ENCODE peak calls at places on chromosomes 12 and 14, in eight cellular contexts. Y is CD4-positive, alpha-beta T cell; G is lower leg skin; K is heart right ventricle; U is GM13977; Z is AG09309; X is AG04450; J is stomach. Q is an unnamed sample.

GRCh38 chr14:52189330-52189729 is 78.2 kb upstream of the PTGDR start:
- DNase-seq in U (no peak), X (no peak), G (no peak), J (no peak), Y (no peak), K (no peak), Z (no peak), Q (no peak)

GRCh38 chr14:69713976-69714716 is 52.8 kb upstream of the SRSF5 start:
- DNase-seq in J (no peak), U (no peak), Y (no peak), K (no peak), G (no peak), X (no peak), Z (no peak), Q (no peak)

GRCh38 chr14:31886161-31886835 is 190.8 kb upstream of the ARHGAP5 start:
- DNase-seq in X (no peak), U (no peak), Z (no peak), Y (no peak), G (no peak), K (no peak), J (no peak), Q (no peak)

GRCh38 chr12:91289881-91290280 is 107.3 kb upstream of the DCN start:
- DNase-seq in J (no peak), G (no peak), Y (no peak), U (no peak), X (no peak), K (no peak), Z (no peak), Q (no peak)

GRCh38 chr14:91350813-91351507 is 66.7 kb downstream of the CCDC88C start:
- DNase-seq in U (peak; percentile 80), X (no peak), K (no peak), Y (peak; percentile 40), Z (no peak), G (no peak), J (no peak), Q (peak; percentile 79)

GRCh38 chr14:89391123-89391522 is 25.9 kb downstream of the FOXN3 start:
- DNase-seq in U (no peak), Z (no peak), G (no peak), Y (no peak), K (no peak), J (no peak), X (no peak), Q (no peak)

GRCh38 chr14:75769047-75769685 is 108.1 kb downstream of the TTLL5 start:
- DNase-seq in G (no peak), J (no peak), X (no peak), Y (no peak), K (no peak), Z (no peak), U (peak; percentile 16), Q (no peak)

GRCh38 chr14:100339757-100340453 is 16.8 kb downstream of the SLC25A47 start:
- DNase-seq in Z (no peak), X (no peak), Y (no peak), J (no peak), K (no peak), U (no peak), G (no peak), Q (no peak)

GRCh38 chr14:29645117-29645516 is 282.5 kb downstream of the PRKD1 start:
- DNase-seq in K (no peak), X (no peak), G (no peak), Y (no peak), U (no peak), Z (no peak), J (no peak), Q (no peak)

GRCh38 chr14:89040080-89040437 is 215.6 kb downstream of the TTC8 start:
- DNase-seq in Z (no peak), G (no peak), Y (no peak), U (no peak), J (no peak), K (no peak), X (no peak), Q (no peak)

GRCh38 chr14:29529418-29529817 is 398.2 kb downstream of the PRKD1 start:
- DNase-seq in U (no peak), J (no peak), G (no peak), Z (no peak), Y (no peak), K (no peak), X (no peak), Q (no peak)

GRCh38 chr12:75427491-75427890 is 36.6 kb downstream of the GLIPR1L2 start:
- DNase-seq in Y (no peak), U (no peak), Z (no peak), X (no peak), J (no peak), G (no peak), K (no peak), Q (no peak)

GRCh38 chr12:72178871-72179270 is 93.3 kb upstream of the TRHDE start:
- DNase-seq in K (no peak), J (no peak), U (no peak), X (no peak), Z (no peak), G (no peak), Y (no peak), Q (no peak)

GRCh38 chr14:94461526-94462218 is 9.1 kb upstream of the SERPINA11 start:
- DNase-seq in J (no peak), K (no peak), G (no peak), Y (no peak), X (no peak), Z (no peak), U (no peak), Q (no peak)

GRCh38 chr12:115771065-115771464 is 506.4 kb downstream of the MED13L start:
- DNase-seq in J (no peak), G (no peak), K (no peak), Z (no peak), U (no peak), X (no peak), Y (no peak), Q (no peak)

GRCh38 chr14:102923201-102923919 is 897 bp downstream of the AMN start:
- DNase-seq in X (no peak), G (no peak), J (no peak), Z (no peak), U (peak; percentile 35), Y (no peak), K (no peak), Q (no peak)

GRCh38 chr14:34160619-34161018 is 209.7 kb upstream of the EGLN3 start:
- DNase-seq in Z (no peak), K (no peak), G (no peak), U (no peak), Y (no peak), X (no peak), J (no peak), Q (no peak)

GRCh38 chr14:59004012-59004411 is 184.5 kb upstream of the DAAM1 start:
- DNase-seq in K (no peak), Z (no peak), G (no peak), Y (no peak), U (no peak), X (no peak), J (no peak), Q (no peak)

GRCh38 chr12:70052931-70053497 is 190.2 kb upstream of the CNOT2 start:
- DNase-seq in Z (peak; percentile 39), Y (no peak), K (peak; percentile 13), U (no peak), X (no peak), J (peak; percentile 42), G (peak; percentile 51), Q (no peak)

GRCh38 chr14:100246809-100247428 is 8.0 kb downstream of the YY1 start:
- DNase-seq in K (no peak), Y (no peak), J (no peak), G (no peak), X (no peak), U (no peak), Z (no peak), Q (no peak)

GRCh38 chr14:93797536-93797935 is 9.3 kb upstream of the PRIMA1 start:
- DNase-seq in Y (no peak), X (no peak), J (no peak), Z (no peak), K (no peak), G (no peak), U (no peak), Q (no peak)

DNA sequence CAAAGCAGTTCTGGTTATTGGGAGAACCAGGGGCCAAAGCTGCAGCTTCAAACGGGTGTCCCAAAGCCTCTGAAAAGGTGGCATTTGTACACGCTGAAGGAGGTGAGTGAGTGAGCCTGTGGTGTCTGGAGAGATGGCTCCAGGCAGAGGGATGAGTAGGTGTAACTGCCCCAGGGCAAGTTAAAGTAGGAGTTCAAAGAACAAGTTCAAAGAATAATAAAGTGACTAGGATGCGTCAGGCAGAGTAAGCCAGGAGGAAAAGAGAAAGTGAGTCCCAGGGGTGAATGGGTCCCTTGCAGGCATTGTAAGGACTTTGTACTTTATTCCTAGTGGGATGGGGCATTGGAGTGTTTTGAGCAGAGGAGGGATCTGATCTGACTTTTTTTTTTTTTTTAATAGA is 201.4 kb upstream of the PWP1 start:
- DNase-seq in G (no peak), Y (no peak), Z (no peak), K (no peak), X (no peak), U (no peak), J (no peak), Q (no peak)
- TF ChIP-seq CTCF in G (no peak), Y (no peak), Z (no peak), K (no peak), X (no peak), U (no peak), J (no peak), Q (no peak)

GRCh38 chr14:101737414-101738367 is 23.8 kb upstream of the PPP2R5C start:
- DNase-seq in U (no peak), X (no peak), J (no peak), G (no peak), Z (no peak), K (no peak), Y (no peak), Q (peak; percentile 23)
- TF ChIP-seq CTCF in U (peak; percentile 58), X (no peak), J (no peak), G (no peak), Z (peak; percentile 19), K (no peak), Y (peak; percentile 39), Q (peak; percentile 33)

DNA sequence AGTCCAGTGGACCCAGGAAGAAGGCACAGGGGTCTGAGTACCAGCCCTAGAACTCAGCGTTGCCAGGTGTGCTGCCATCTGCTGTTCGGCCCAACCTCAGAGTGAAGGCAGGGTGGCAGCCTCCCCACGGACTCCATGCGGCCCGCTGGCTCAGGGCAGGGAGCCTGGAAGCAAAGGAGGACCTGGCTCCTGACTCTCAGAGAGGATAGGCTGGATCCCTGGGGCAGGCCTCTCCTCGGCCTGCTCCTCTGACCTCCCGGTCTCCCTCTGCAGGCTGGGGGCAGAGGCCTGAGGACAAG is 10.1 kb downstream of the MCRS1 start:
- DNase-seq in Z (no peak), G (no peak), J (no peak), Y (no peak), X (no peak), U (no peak), K (no peak), Q (no peak)
- TF ChIP-seq CTCF in Z (peak; percentile 27), G (no peak), J (no peak), Y (no peak), X (peak; percentile 8), U (peak; percentile 9), K (no peak), Q (no peak)

DNA sequence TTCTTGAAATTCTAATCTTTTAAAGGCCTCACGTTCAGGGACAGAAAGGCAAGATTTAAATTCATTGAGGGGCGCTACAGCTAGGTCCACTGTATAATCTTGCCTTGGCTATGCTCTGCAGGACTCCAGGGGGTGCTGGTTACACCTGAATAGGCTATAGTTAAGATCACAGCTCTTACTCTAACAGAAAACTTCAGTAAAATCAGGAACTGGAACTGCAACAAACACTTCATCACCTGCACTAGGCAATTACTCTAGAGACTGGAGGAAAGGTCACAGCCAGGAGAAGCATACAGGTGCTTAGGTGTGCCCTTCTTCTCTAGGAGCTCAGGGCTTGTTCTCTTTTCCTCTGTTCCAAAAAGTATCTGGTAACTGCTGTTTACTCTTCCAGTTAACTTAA is 20.9 kb downstream of the SLCO1C1 start:
- DNase-seq in G (no peak), Y (no peak), U (no peak), Z (no peak), X (no peak), K (no peak), J (no peak), Q (no peak)
- TF ChIP-seq CTCF in G (no peak), Y (no peak), U (no peak), Z (no peak), X (no peak), K (no peak), J (no peak), Q (no peak)

Q was measured in GM20000.